ENCODE peak calls at places on chromosomes 2 and 18, in four cellular contexts. U is lower lobe of right lung, N is spleen, B is NCI-H2081 treated with DMSO at 0.1 percent for 48 hours. X is an unnamed sample.

GRCh38 chr2:54770676-54771075 is 47.2 kb downstream of the EML6 start:
- DNase-seq in B (no peak), U (no peak), N (no peak), X (peak)

GRCh38 chr2:37389984-37390765 is 45.7 kb downstream of the QPCT start:
- DNase-seq in U (no peak), N (no peak), B (no peak), X (peak)

GRCh38 chr18:48605408-48605845 is 66.6 kb downstream of the CTIF start:
- DNase-seq in U (no peak), N (peak), B (no peak), X (peak)

GRCh38 chr2:222024934-222025890 is 273.6 kb downstream of the PAX3 start:
- DNase-seq in N (no peak), U (no peak), B (peak), X (peak)

GRCh38 chr2:70247364-70248144 is 874 bp downstream of the TIA1 start:
- DNase-seq in N (no peak), U (no peak), B (no peak), X (peak)

GRCh38 chr2:178448968-178449661 is 1.9 kb downstream of the PRKRA start:
- DNase-seq in U (no peak), B (no peak), N (no peak), X (no peak)

GRCh38 chr2:150449856-150450255 is 37.6 kb downstream of the RND3 start:
- DNase-seq in B (no peak), U (no peak), N (no peak), X (no peak)

GRCh38 chr2:84904717-84905174 is 710 bp upstream of the TMSB10 start:
- DNase-seq in U (peak), B (no peak), N (peak), X (peak)

GRCh38 chr2:230762317-230762896 is 49.8 kb downstream of the CAB39 start:
- DNase-seq in U (no peak), N (no peak), B (no peak), X (peak)

GRCh38 chr2:160940699-160941098 is 219.5 kb upstream of the TANK start:
- DNase-seq in B (no peak), U (no peak), N (no peak), X (peak)

GRCh38 chr2:51903728-51904127 is 871.8 kb upstream of the NRXN1 start:
- DNase-seq in N (no peak), B (no peak), U (no peak), X (peak)

GRCh38 chr18:78558948-78559347 is 420.7 kb upstream of the SALL3 start:
- DNase-seq in B (no peak), N (no peak), U (no peak), X (no peak)

GRCh38 chr2:196836440-196836839 is 27.3 kb upstream of the C2orf66 start:
- DNase-seq in U (no peak), N (no peak), B (no peak), X (peak)

GRCh38 chr2:210250577-210250976 is 25.3 kb upstream of the ACADL start:
- DNase-seq in N (no peak), B (no peak), U (no peak), X (no peak)

GRCh38 chr2:237911363-237912017 is 52.1 kb downstream of the RAMP1 start:
- DNase-seq in N (peak), U (no peak), B (no peak), X (no peak)

GRCh38 chr2:27284989-27285388 is 2.8 kb downstream of the TRIM54 start:
- DNase-seq in U (no peak), N (no peak), B (no peak), X (no peak)

GRCh38 chr2:54274781-54275242 is 18.8 kb upstream of the TSPYL6 start:
- DNase-seq in U (no peak), B (no peak), N (no peak), X (peak)

GRCh38 chr18:76475450-76476203 is 19.4 kb downstream of the ZNF516 start:
- DNase-seq in U (no peak), B (no peak), N (no peak), X (no peak)

GRCh38 chr2:106197878-106198277 is 3.8 kb upstream of the UXS1 start:
- DNase-seq in N (no peak), B (no peak), U (no peak), X (peak)

GRCh38 chr2:122191331-122191730 is 435.9 kb downstream of the TSN start:
- DNase-seq in N (no peak), U (no peak), B (no peak), X (peak)

GRCh38 chr2:157825885-157826284 is 50.2 kb downstream of the ACVR1 start:
- DNase-seq in B (no peak), N (no peak), U (peak), X (peak)

GRCh38 chr2:148553332-148553887 is 91.1 kb upstream of the EPC2 start:
- DNase-seq in B (no peak), U (no peak), N (no peak), X (no peak)

GRCh38 chr2:204535764-204536163 is 9.5 kb upstream of the PARD3B start:
- DNase-seq in B (no peak), N (no peak), U (no peak), X (no peak)

GRCh38 chr2:71923143-71923525 is 224.5 kb downstream of the CYP26B1 start:
- DNase-seq in N (no peak), B (no peak), U (no peak), X (no peak)

GRCh38 chr2:239880396-239880795 is 144.7 kb downstream of the NDUFA10 start:
- DNase-seq in B (no peak), U (no peak), N (no peak), X (no peak)

GRCh38 chr18:9671214-9671613 is 36.9 kb upstream of the RAB31 start:
- DNase-seq in B (no peak), N (no peak), U (no peak), X (peak)

GRCh38 chr2:233449921-233450853 is 95.9 kb downstream of the DGKD start:
- DNase-seq in N (peak), B (no peak), U (peak), X (no peak)

GRCh38 chr2:229133155-229133772 is 137.8 kb downstream of the PID1 start:
- DNase-seq in U (no peak), N (no peak), B (peak), X (peak)